ENCODE peak calls at places on chromosomes 7 and 10, in six cellular contexts. One of them, this sample, is unnamed.

GRCh38 chr10:78927257-78927995 is 141.3 kb upstream of the ZMIZ1 start:
- DNase-seq in AG04449: no peak
- DNase-seq in neural progenitor cell: no peak
- DNase-seq in GM06990: no peak
- DNase-seq in SJSA1: no peak
- DNase-seq in lung: no peak
- DNase-seq in this sample: peak

GRCh38 chr10:92844746-92845145 is 3.6 kb upstream of the EXOC6 start:
- DNase-seq in AG04449: no peak
- DNase-seq in neural progenitor cell: peak
- DNase-seq in GM06990: no peak
- DNase-seq in SJSA1: no peak
- DNase-seq in lung: no peak
- DNase-seq in this sample: no peak

GRCh38 chr7:111029574-111030357 is 61.2 kb upstream of the LRRN3 start:
- DNase-seq in AG04449: no peak
- DNase-seq in neural progenitor cell: no peak
- DNase-seq in GM06990: peak
- DNase-seq in SJSA1: no peak
- DNase-seq in lung: peak
- DNase-seq in this sample: no peak

GRCh38 chr7:77321300-77321699 is 94.8 kb downstream of the GSAP start:
- DNase-seq in AG04449: no peak
- DNase-seq in neural progenitor cell: no peak
- DNase-seq in GM06990: no peak
- DNase-seq in SJSA1: no peak
- DNase-seq in lung: no peak
- DNase-seq in this sample: no peak

GRCh38 chr7:140316165-140316661 is 82.1 kb downstream of the SLC37A3 start:
- DNase-seq in AG04449: no peak
- DNase-seq in neural progenitor cell: no peak
- DNase-seq in GM06990: no peak
- DNase-seq in SJSA1: peak
- DNase-seq in lung: peak
- DNase-seq in this sample: peak

GRCh38 chr10:117138838-117139580 is 939 bp upstream of the VAX1 start:
- DNase-seq in AG04449: no peak
- DNase-seq in neural progenitor cell: peak
- DNase-seq in GM06990: no peak
- DNase-seq in SJSA1: no peak
- DNase-seq in lung: no peak
- DNase-seq in this sample: no peak

GRCh38 chr7:142300689-142301088 is 42.8 kb upstream of the PRSS58 start:
- DNase-seq in AG04449: no peak
- DNase-seq in neural progenitor cell: peak
- DNase-seq in GM06990: no peak
- DNase-seq in SJSA1: no peak
- DNase-seq in lung: no peak
- DNase-seq in this sample: no peak

GRCh38 chr10:80468002-80468401 is 13.9 kb downstream of the TSPAN14 start:
- DNase-seq in AG04449: no peak
- DNase-seq in neural progenitor cell: peak
- DNase-seq in GM06990: no peak
- DNase-seq in SJSA1: peak
- DNase-seq in lung: no peak
- DNase-seq in this sample: peak

GRCh38 chr7:44471850-44472249 is 18.6 kb downstream of the NUDCD3 start:
- DNase-seq in AG04449: no peak
- DNase-seq in neural progenitor cell: no peak
- DNase-seq in GM06990: no peak
- DNase-seq in SJSA1: no peak
- DNase-seq in lung: no peak
- DNase-seq in this sample: no peak

GRCh38 chr7:75716992-75717626 is 21.6 kb downstream of the HIP1 start:
- DNase-seq in AG04449: peak
- DNase-seq in neural progenitor cell: no peak
- DNase-seq in GM06990: no peak
- DNase-seq in SJSA1: peak
- DNase-seq in lung: no peak
- DNase-seq in this sample: no peak

GRCh38 chr10:14386202-14386593 is 55.5 kb upstream of the FRMD4A start:
- DNase-seq in AG04449: peak
- DNase-seq in neural progenitor cell: no peak
- DNase-seq in GM06990: no peak
- DNase-seq in SJSA1: peak
- DNase-seq in lung: no peak
- DNase-seq in this sample: no peak

GRCh38 chr10:123622381-123622780 is 43.8 kb upstream of the GPR26 start:
- DNase-seq in AG04449: peak
- DNase-seq in neural progenitor cell: no peak
- DNase-seq in GM06990: no peak
- DNase-seq in SJSA1: no peak
- DNase-seq in lung: no peak
- DNase-seq in this sample: no peak

GRCh38 chr7:28207486-28208158 is 27.0 kb upstream of the JAZF1 start:
- DNase-seq in AG04449: no peak
- DNase-seq in neural progenitor cell: no peak
- DNase-seq in GM06990: peak
- DNase-seq in SJSA1: peak
- DNase-seq in lung: no peak
- DNase-seq in this sample: no peak

GRCh38 chr7:54345746-54346145 is 196.4 kb upstream of the VSTM2A start:
- DNase-seq in AG04449: no peak
- DNase-seq in neural progenitor cell: no peak
- DNase-seq in GM06990: no peak
- DNase-seq in SJSA1: no peak
- DNase-seq in lung: no peak
- DNase-seq in this sample: no peak

GRCh38 chr7:30027065-30027456 is 559 bp upstream of the FKBP14 start:
- DNase-seq in AG04449: no peak
- DNase-seq in neural progenitor cell: no peak
- DNase-seq in GM06990: peak
- DNase-seq in SJSA1: no peak
- DNase-seq in lung: no peak
- DNase-seq in this sample: peak

GRCh38 chr7:94384315-94384714 is 10.4 kb upstream of the COL1A2 start:
- DNase-seq in AG04449: no peak
- DNase-seq in neural progenitor cell: peak
- DNase-seq in GM06990: no peak
- DNase-seq in SJSA1: no peak
- DNase-seq in lung: no peak
- DNase-seq in this sample: no peak

GRCh38 chr7:127256326-127256725 is 3.6 kb upstream of the GRM8 start:
- DNase-seq in AG04449: no peak
- DNase-seq in neural progenitor cell: no peak
- DNase-seq in GM06990: no peak
- DNase-seq in SJSA1: no peak
- DNase-seq in lung: no peak
- DNase-seq in this sample: no peak

GRCh38 chr10:70771311-70772194 is 13.6 kb downstream of the TBATA start:
- DNase-seq in AG04449: no peak
- DNase-seq in neural progenitor cell: no peak
- DNase-seq in GM06990: no peak
- DNase-seq in SJSA1: no peak
- DNase-seq in lung: no peak
- DNase-seq in this sample: no peak

GRCh38 chr7:37901236-37901827 is 15.3 kb downstream of the SFRP4 start:
- DNase-seq in AG04449: no peak
- DNase-seq in neural progenitor cell: peak
- DNase-seq in GM06990: no peak
- DNase-seq in SJSA1: peak
- DNase-seq in lung: no peak
- DNase-seq in this sample: no peak
- H3K4me3 ChIP-seq in AG04449: no peak
- H3K4me3 ChIP-seq in neural progenitor cell: no peak
- H3K4me3 ChIP-seq in GM06990: no peak
- H3K4me3 ChIP-seq in SJSA1: no peak
- H3K4me3 ChIP-seq in lung: no peak
- H3K4me3 ChIP-seq in this sample: no peak

DNA sequence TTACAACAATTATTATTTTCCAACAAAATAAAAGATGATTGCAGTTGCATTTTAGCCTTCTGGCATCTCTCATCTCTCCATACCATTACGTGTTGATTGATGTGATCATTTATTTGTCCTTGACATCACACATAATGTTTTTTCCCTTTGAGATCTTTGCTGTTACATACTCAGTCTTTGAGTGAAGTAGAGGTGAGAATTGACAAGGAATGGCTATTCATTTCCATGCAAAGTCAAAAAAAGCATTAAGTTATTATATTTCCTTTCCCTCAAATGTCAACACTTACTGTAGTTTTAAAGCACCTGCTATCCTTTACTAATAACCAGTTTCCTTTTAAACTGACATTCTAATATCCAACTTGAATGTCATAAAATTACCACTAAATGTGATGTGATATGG is 33.6 kb downstream of the DYNC1I1 start:
- DNase-seq in AG04449: no peak
- DNase-seq in neural progenitor cell: no peak
- DNase-seq in GM06990: no peak
- DNase-seq in SJSA1: no peak
- DNase-seq in lung: no peak
- DNase-seq in this sample: no peak
- H3K4me3 ChIP-seq in AG04449: no peak
- H3K4me3 ChIP-seq in neural progenitor cell: no peak
- H3K4me3 ChIP-seq in GM06990: no peak
- H3K4me3 ChIP-seq in SJSA1: no peak
- H3K4me3 ChIP-seq in lung: no peak
- H3K4me3 ChIP-seq in this sample: no peak

GRCh38 chr7:47492720-47493119 is 89.2 kb downstream of the TNS3 start:
- DNase-seq in AG04449: no peak
- DNase-seq in neural progenitor cell: no peak
- DNase-seq in GM06990: no peak
- DNase-seq in SJSA1: no peak
- DNase-seq in lung: no peak
- DNase-seq in this sample: no peak

GRCh38 chr7:47495269-47495875 is 86.5 kb downstream of the TNS3 start:
- DNase-seq in AG04449: no peak
- DNase-seq in neural progenitor cell: no peak
- DNase-seq in GM06990: no peak
- DNase-seq in SJSA1: no peak
- DNase-seq in lung: no peak
- DNase-seq in this sample: no peak

GRCh38 chr7:47491637-47492036 is 90.3 kb downstream of the TNS3 start:
- DNase-seq in AG04449: no peak
- DNase-seq in neural progenitor cell: no peak
- DNase-seq in GM06990: no peak
- DNase-seq in SJSA1: no peak
- DNase-seq in lung: no peak
- DNase-seq in this sample: no peak

GRCh38 chr7:47496064-47496665 is 85.7 kb downstream of the TNS3 start:
- DNase-seq in AG04449: no peak
- DNase-seq in neural progenitor cell: no peak
- DNase-seq in GM06990: no peak
- DNase-seq in SJSA1: no peak
- DNase-seq in lung: no peak
- DNase-seq in this sample: no peak

GRCh38 chr7:47493971-47494370 is 87.9 kb downstream of the TNS3 start:
- DNase-seq in AG04449: no peak
- DNase-seq in neural progenitor cell: no peak
- DNase-seq in GM06990: no peak
- DNase-seq in SJSA1: no peak
- DNase-seq in lung: no peak
- DNase-seq in this sample: no peak
- H3K4me3 ChIP-seq in AG04449: no peak
- H3K4me3 ChIP-seq in neural progenitor cell: no peak
- H3K4me3 ChIP-seq in GM06990: no peak
- H3K4me3 ChIP-seq in SJSA1: no peak
- H3K4me3 ChIP-seq in lung: no peak
- H3K4me3 ChIP-seq in this sample: no peak

DNA sequence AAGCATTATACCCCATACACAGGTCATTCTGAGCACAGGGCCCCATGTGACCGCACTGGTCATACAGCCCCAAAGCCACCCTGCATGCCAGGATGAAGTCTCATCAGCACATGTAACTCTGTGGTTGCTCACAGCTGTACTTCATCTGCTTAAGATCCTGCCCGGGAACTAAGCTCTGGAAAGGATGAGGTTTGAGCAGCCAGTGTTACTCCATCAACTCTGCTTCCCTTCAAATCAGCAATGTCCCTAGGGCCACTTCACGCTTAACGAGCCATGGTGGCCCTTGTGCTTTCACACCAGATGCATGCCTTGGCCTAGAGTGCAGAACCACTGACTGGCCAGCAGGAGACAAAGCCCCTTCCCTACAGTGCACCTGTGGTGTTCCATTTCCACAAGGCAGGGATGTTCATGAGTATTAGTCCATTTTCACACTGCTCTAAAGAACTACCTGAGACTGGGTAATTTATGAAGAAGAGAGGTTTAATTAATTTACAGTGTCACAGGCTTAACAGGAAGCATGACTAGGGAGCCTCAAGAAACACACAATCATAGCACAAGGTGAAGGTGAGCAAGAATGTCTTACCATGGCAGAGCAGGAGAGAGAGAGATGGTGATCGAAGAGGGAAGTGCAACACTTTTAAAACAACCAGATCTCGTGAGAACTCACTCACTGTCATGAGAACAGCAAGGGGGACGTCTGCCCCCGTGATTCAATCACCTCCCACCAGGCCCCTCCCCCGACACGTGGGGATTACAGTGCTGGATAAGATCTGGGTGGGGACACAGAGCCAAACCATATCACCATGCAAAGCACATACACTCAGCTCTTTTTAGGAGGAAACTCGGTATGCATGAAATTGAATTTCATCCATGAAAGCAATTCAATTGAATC is 149.0 kb upstream of the CDCA7L start:
- DNase-seq in AG04449: no peak
- DNase-seq in neural progenitor cell: no peak
- DNase-seq in GM06990: no peak
- DNase-seq in SJSA1: no peak
- DNase-seq in lung: no peak
- DNase-seq in this sample: no peak
- H3K4me3 ChIP-seq in AG04449: no peak
- H3K4me3 ChIP-seq in neural progenitor cell: no peak
- H3K4me3 ChIP-seq in GM06990: no peak
- H3K4me3 ChIP-seq in SJSA1: no peak
- H3K4me3 ChIP-seq in lung: no peak
- H3K4me3 ChIP-seq in this sample: no peak

This sample was measured in prostate gland.